ENCODE peak calls at places on chromosomes 2 and 18, in nine cellular contexts. U is body of pancreas, H is HL-60, T is HFF-Myc, K is ovary, J is GM12865, P is foreskin fibroblast, B is pancreas, X is cardiac muscle cell. F is an unnamed sample.

GRCh38 chr2:75489682-75490180 is 71.0 kb downstream of the EVA1A start:
- DNase-seq in H (no peak), K (no peak), P (no peak), U (no peak), B (no peak), J (no peak), T (no peak), X (no peak), F (no peak)

GRCh38 chr2:154306261-154306970 is 392.1 kb upstream of the KCNJ3 start:
- DNase-seq in K (no peak), T (no peak), U (no peak), H (no peak), J (no peak), X (no peak), B (no peak), P (no peak), F (no peak)

GRCh38 chr2:43370705-43371104 is 144.3 kb upstream of the ZFP36L2 start:
- DNase-seq in K (no peak), U (no peak), T (no peak), P (no peak), B (no peak), X (no peak), H (no peak), J (no peak), F (no peak)

GRCh38 chr2:187586091-187586632 is 31.9 kb upstream of the TFPI start:
- DNase-seq in U (no peak), H (peak; percentile 90), P (no peak), J (peak; percentile 28), K (no peak), B (no peak), X (no peak), T (no peak), F (peak; percentile 54)

GRCh38 chr2:24919100-24919976 is 699 bp downstream of the ADCY3 start:
- DNase-seq in U (no peak), T (no peak), X (peak; percentile 5), P (no peak), J (peak; percentile 68), K (peak; percentile 56), B (peak; percentile 41), H (no peak), F (no peak)

GRCh38 chr2:219331560-219332213 is 857 bp downstream of the RESP18 start:
- DNase-seq in B (peak; percentile 36), H (no peak), X (peak; percentile 82), P (peak; percentile 17), J (no peak), T (no peak), U (peak; percentile 22), K (peak; percentile 54), F (no peak)

GRCh38 chr2:40433739-40434138 is 18.2 kb downstream of the SLC8A1 start:
- DNase-seq in T (no peak), B (no peak), P (no peak), U (no peak), H (no peak), J (no peak), K (no peak), X (no peak), F (no peak)

GRCh38 chr18:36828157-36828629 is 609 bp downstream of the TPGS2 start:
- DNase-seq in B (peak; percentile 41), U (peak; percentile 49), H (no peak), X (no peak), T (no peak), P (peak; percentile 52), K (no peak), J (no peak), F (peak; percentile 47)

GRCh38 chr18:57446322-57446721 is 11.1 kb downstream of the ONECUT2 start:
- DNase-seq in H (no peak), J (peak; percentile 48), X (peak; percentile 51), K (no peak), U (no peak), B (no peak), T (no peak), P (no peak), F (no peak)

GRCh38 chr2:208234786-208235185 is 20.1 kb downstream of the IDH1 start:
- DNase-seq in U (no peak), X (no peak), H (no peak), B (no peak), P (no peak), J (no peak), K (no peak), T (no peak), F (no peak)

GRCh38 chr2:21043744-21044532 is at the start of gene APOB:
- DNase-seq in B (peak; percentile 33), X (peak; percentile 49), J (no peak), K (peak; percentile 31), P (no peak), H (no peak), T (no peak), U (no peak), F (no peak)

GRCh38 chr2:75030218-75031009 is 72.0 kb downstream of the POLE4 start:
- DNase-seq in H (no peak), X (no peak), J (no peak), T (no peak), B (no peak), U (no peak), K (no peak), P (no peak), F (no peak)

GRCh38 chr2:98583866-98584618 is 24.3 kb downstream of the COA5 start:
- DNase-seq in H (no peak), P (no peak), K (no peak), X (no peak), B (no peak), J (no peak), U (no peak), T (no peak), F (no peak)

GRCh38 chr18:28114472-28114871 is 62.5 kb downstream of the CDH2 start:
- DNase-seq in P (peak; percentile 49), J (no peak), X (no peak), K (no peak), T (no peak), B (no peak), H (no peak), U (no peak), F (peak; percentile 48)

GRCh38 chr18:40852406-40852805 is 1102.6 kb upstream of the PIK3C3 start:
- DNase-seq in X (no peak), B (no peak), H (no peak), U (no peak), P (no peak), J (no peak), T (no peak), K (no peak), F (no peak)

GRCh38 chr2:37323770-37324535 is 680 bp downstream of the PRKD3 start:
- DNase-seq in J (peak; percentile 51), U (peak; percentile 33), B (peak; percentile 25), P (no peak), H (no peak), X (peak; percentile 57), K (no peak), T (no peak), F (no peak)

GRCh38 chr2:133955174-133955573 is 298.7 kb upstream of the MGAT5 start:
- DNase-seq in B (no peak), T (no peak), X (no peak), K (no peak), U (no peak), H (no peak), J (peak; percentile 28), P (no peak), F (no peak)

GRCh38 chr2:232419245-232420072 is 12.8 kb downstream of the ALPG start:
- DNase-seq in J (no peak), B (no peak), H (no peak), X (peak; percentile 23), K (no peak), U (no peak), P (no peak), T (no peak), F (no peak)
- H3K4me3 ChIP-seq in J (no peak overlapping the region), B (no peak overlapping the region), H (no peak overlapping the region), X (peak overlapping the region; percentile 5), K (no peak overlapping the region), U (no peak overlapping the region), P (no peak overlapping the region), T (no peak overlapping the region), F (no peak overlapping the region)

DNA sequence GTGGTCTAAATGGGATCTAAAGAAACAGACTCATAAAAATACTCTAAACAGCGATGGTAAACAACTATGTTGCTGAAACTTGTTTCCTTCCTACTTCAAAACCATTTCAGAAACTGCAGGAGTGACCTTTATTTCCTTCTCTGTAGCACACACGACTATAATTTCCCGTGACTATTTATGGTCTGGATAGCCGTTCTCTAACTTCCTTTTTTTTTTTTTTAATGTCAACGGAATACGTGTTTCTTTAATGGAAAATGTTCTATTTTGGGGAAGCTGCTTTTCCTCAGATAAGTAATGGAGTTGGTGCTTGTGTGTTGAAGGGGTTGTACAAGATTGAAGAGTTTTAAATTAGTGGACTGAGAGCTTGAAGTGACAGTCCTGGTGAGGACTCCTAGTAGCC is 224.1 kb downstream of the PHLPP1 start:
- DNase-seq in X (peak; percentile 70), J (no peak), T (no peak), H (no peak), K (no peak), P (no peak), U (no peak), B (no peak), F (no peak)
- H3K4me3 ChIP-seq in X (no peak overlapping the region), J (no peak overlapping the region), T (no peak overlapping the region), H (no peak overlapping the region), K (no peak overlapping the region), P (no peak overlapping the region), U (no peak overlapping the region), B (no peak overlapping the region), F (no peak overlapping the region)

DNA sequence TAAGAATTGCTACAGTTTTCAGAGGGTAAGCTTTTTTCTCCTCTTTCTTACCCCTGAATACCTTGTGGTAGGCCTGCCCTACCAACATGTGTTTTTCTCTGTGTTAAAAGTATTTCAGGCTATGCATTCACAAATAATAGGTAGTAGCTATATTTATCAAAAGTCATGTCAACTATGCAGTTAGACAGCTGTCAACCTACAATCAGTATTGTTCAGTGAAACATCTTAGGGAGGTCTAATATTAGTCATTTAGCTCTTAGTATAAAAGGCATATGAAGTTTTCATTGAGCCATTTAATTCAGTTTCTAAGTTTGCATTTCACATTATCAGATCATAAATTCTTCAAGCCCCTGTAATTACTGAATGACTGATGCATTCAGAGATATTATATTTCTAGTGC is 36.7 kb downstream of the XIRP2 start:
- DNase-seq in T (no peak), H (no peak), J (no peak), U (no peak), P (no peak), B (no peak), X (no peak), K (no peak), F (no peak)
- H3K4me3 ChIP-seq in T (no peak overlapping the region), H (no peak overlapping the region), J (no peak overlapping the region), U (no peak overlapping the region), P (no peak overlapping the region), B (no peak overlapping the region), X (no peak overlapping the region), K (no peak overlapping the region), F (no peak overlapping the region)

DNA sequence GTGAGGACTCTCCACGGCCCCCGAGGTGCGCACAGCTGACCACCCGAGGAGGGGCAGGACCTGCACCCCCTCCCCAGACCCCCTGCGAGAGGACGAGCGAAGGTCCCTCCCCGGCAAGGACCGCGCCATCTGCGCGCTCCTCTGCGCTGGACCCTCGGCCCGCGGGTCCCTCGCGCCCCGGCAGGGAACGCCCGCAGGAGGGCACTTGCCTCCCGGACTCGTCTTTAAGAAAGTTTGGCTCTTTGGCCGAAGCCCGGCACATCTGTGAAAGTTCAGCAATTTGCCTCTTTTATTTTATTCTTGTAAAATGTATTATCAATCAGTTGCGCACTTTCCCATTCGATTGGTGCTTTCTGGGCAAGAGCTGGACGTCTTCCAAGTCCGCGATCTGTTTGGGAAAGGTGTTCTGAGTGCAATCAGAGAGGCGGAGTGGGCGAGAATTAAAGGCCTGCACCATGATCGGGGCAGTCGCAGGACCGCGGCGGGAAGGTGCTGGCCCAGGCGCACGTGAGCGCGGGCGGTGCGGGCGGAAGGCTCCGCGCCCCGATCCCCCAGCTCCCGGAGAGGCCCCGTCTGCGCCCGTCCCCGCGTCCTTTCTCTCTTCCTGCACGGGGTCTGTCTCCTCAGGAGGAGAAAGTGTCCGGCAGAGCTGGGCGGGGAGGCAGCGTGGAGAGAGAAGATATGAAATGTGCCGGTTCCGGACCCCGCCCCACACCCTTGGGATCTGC is 1.6 kb upstream of the ALKAL2 start:
- DNase-seq in U (peak; percentile 71), P (no peak), X (peak; percentile 25), T (no peak), K (peak; percentile 62), B (peak; percentile 72), J (no peak), H (no peak), F (no peak)
- H3K4me3 ChIP-seq in U (peak overlapping the region; percentile 46), P (peak overlapping the region; percentile 55), X (peak overlapping the region; percentile 25), T (peak overlapping the region; percentile 36), K (peak overlapping the region; percentile 62), B (peak overlapping the region; percentile 48), J (no peak overlapping the region), H (peak overlapping the region; percentile 23), F (peak overlapping the region; percentile 48)

F was measured in skeletal muscle cell.